ENCODE peak calls at places on chromosomes 12 and 14, in eight cellular contexts. One of them, this sample, is unnamed.

GRCh38 chr14:31336646-31337045 is 83.7 kb downstream of the HEATR5A start:
- DNase-seq in GM10248: no peak
- DNase-seq in keratinocyte: no peak
- DNase-seq in mucosa of descending colon: no peak
- DNase-seq in thoracic aorta: no peak
- DNase-seq in H9: no peak
- DNase-seq in left lung: no peak
- DNase-seq in BE2C: no peak
- DNase-seq in this sample: no peak

GRCh38 chr14:90815817-90816662 is at the start of gene TTC7B:
- DNase-seq in H9: peak
- DNase-seq in thoracic aorta: no peak
- DNase-seq in BE2C: peak
- DNase-seq in left lung: no peak
- DNase-seq in mucosa of descending colon: no peak
- DNase-seq in GM10248: peak
- DNase-seq in keratinocyte: no peak
- DNase-seq in this sample: peak

GRCh38 chr12:113129664-113130456 is 5.7 kb downstream of the RASAL1 start:
- DNase-seq in thoracic aorta: no peak
- DNase-seq in GM10248: no peak
- DNase-seq in keratinocyte: no peak
- DNase-seq in left lung: no peak
- DNase-seq in BE2C: no peak
- DNase-seq in H9: no peak
- DNase-seq in mucosa of descending colon: no peak
- DNase-seq in this sample: no peak

GRCh38 chr12:109554761-109555160 is 18.5 kb downstream of the MMAB start:
- DNase-seq in H9: no peak
- DNase-seq in thoracic aorta: no peak
- DNase-seq in mucosa of descending colon: no peak
- DNase-seq in keratinocyte: no peak
- DNase-seq in GM10248: no peak
- DNase-seq in BE2C: no peak
- DNase-seq in left lung: no peak
- DNase-seq in this sample: no peak

GRCh38 chr14:68897559-68898160 is 81.4 kb downstream of the ACTN1 start:
- DNase-seq in left lung: no peak
- DNase-seq in mucosa of descending colon: no peak
- DNase-seq in GM10248: no peak
- DNase-seq in H9: no peak
- DNase-seq in keratinocyte: no peak
- DNase-seq in thoracic aorta: no peak
- DNase-seq in BE2C: no peak
- DNase-seq in this sample: no peak

GRCh38 chr14:99506269-99506668 is 25.1 kb downstream of the CCNK start:
- DNase-seq in GM10248: no peak
- DNase-seq in H9: no peak
- DNase-seq in left lung: no peak
- DNase-seq in thoracic aorta: no peak
- DNase-seq in BE2C: no peak
- DNase-seq in keratinocyte: no peak
- DNase-seq in mucosa of descending colon: no peak
- DNase-seq in this sample: no peak

GRCh38 chr12:90423965-90424364 is 531.0 kb downstream of the CCER1 start:
- DNase-seq in thoracic aorta: no peak
- DNase-seq in BE2C: no peak
- DNase-seq in keratinocyte: no peak
- DNase-seq in GM10248: no peak
- DNase-seq in H9: no peak
- DNase-seq in left lung: no peak
- DNase-seq in mucosa of descending colon: no peak
- DNase-seq in this sample: no peak

GRCh38 chr14:93984987-93985410 is 8.6 kb upstream of the ASB2 start:
- DNase-seq in thoracic aorta: no peak
- DNase-seq in keratinocyte: no peak
- DNase-seq in GM10248: no peak
- DNase-seq in BE2C: peak
- DNase-seq in H9: peak
- DNase-seq in left lung: no peak
- DNase-seq in mucosa of descending colon: no peak
- DNase-seq in this sample: no peak

GRCh38 chr14:35687335-35687939 is 121.7 kb downstream of the RALGAPA1 start:
- DNase-seq in mucosa of descending colon: no peak
- DNase-seq in GM10248: peak
- DNase-seq in left lung: no peak
- DNase-seq in BE2C: peak
- DNase-seq in H9: no peak
- DNase-seq in keratinocyte: no peak
- DNase-seq in thoracic aorta: no peak
- DNase-seq in this sample: peak

GRCh38 chr14:94509356-94509755 is at the start of gene SERPINA12:
- DNase-seq in H9: no peak
- DNase-seq in mucosa of descending colon: no peak
- DNase-seq in left lung: no peak
- DNase-seq in GM10248: no peak
- DNase-seq in keratinocyte: no peak
- DNase-seq in BE2C: no peak
- DNase-seq in thoracic aorta: no peak
- DNase-seq in this sample: no peak

GRCh38 chr12:27463826-27464554 is 17.5 kb downstream of the SMCO2 start:
- DNase-seq in BE2C: no peak
- DNase-seq in left lung: peak
- DNase-seq in mucosa of descending colon: peak
- DNase-seq in thoracic aorta: no peak
- DNase-seq in GM10248: no peak
- DNase-seq in keratinocyte: no peak
- DNase-seq in H9: no peak
- DNase-seq in this sample: peak

GRCh38 chr14:99240512-99241313 is 31.3 kb downstream of the BCL11B start:
- DNase-seq in thoracic aorta: no peak
- DNase-seq in keratinocyte: no peak
- DNase-seq in BE2C: no peak
- DNase-seq in H9: no peak
- DNase-seq in mucosa of descending colon: no peak
- DNase-seq in GM10248: no peak
- DNase-seq in left lung: no peak
- DNase-seq in this sample: no peak

GRCh38 chr12:131209082-131210070 is 255.7 kb downstream of the ADGRD1 start:
- DNase-seq in GM10248: no peak
- DNase-seq in mucosa of descending colon: no peak
- DNase-seq in H9: peak
- DNase-seq in keratinocyte: no peak
- DNase-seq in thoracic aorta: no peak
- DNase-seq in left lung: no peak
- DNase-seq in BE2C: no peak
- DNase-seq in this sample: peak

GRCh38 chr14:105498430-105499255 is 7.6 kb downstream of the TEDC1 start:
- DNase-seq in BE2C: peak
- DNase-seq in keratinocyte: no peak
- DNase-seq in H9: peak
- DNase-seq in GM10248: no peak
- DNase-seq in thoracic aorta: no peak
- DNase-seq in left lung: peak
- DNase-seq in mucosa of descending colon: peak
- DNase-seq in this sample: no peak

GRCh38 chr14:77290705-77291104 is 19.7 kb upstream of the NGB start:
- DNase-seq in left lung: no peak
- DNase-seq in mucosa of descending colon: no peak
- DNase-seq in GM10248: no peak
- DNase-seq in thoracic aorta: no peak
- DNase-seq in BE2C: no peak
- DNase-seq in keratinocyte: no peak
- DNase-seq in H9: no peak
- DNase-seq in this sample: no peak

GRCh38 chr12:57750561-57751431 is 1.3 kb downstream of the CDK4 start:
- DNase-seq in thoracic aorta: no peak
- DNase-seq in H9: no peak
- DNase-seq in keratinocyte: no peak
- DNase-seq in left lung: no peak
- DNase-seq in GM10248: no peak
- DNase-seq in mucosa of descending colon: no peak
- DNase-seq in BE2C: no peak
- DNase-seq in this sample: no peak

GRCh38 chr12:84046869-84047268 is 865.7 kb downstream of the SLC6A15 start:
- DNase-seq in keratinocyte: no peak
- DNase-seq in H9: no peak
- DNase-seq in mucosa of descending colon: no peak
- DNase-seq in BE2C: no peak
- DNase-seq in GM10248: no peak
- DNase-seq in left lung: no peak
- DNase-seq in thoracic aorta: no peak
- DNase-seq in this sample: no peak

GRCh38 chr12:31959701-31960391 is 631 bp downstream of the RESF1 start:
- DNase-seq in H9: no peak
- DNase-seq in keratinocyte: no peak
- DNase-seq in GM10248: peak
- DNase-seq in BE2C: peak
- DNase-seq in left lung: peak
- DNase-seq in mucosa of descending colon: peak
- DNase-seq in thoracic aorta: peak
- DNase-seq in this sample: peak

GRCh38 chr14:101191882-101192660 is 288.5 kb upstream of the RTL1 start:
- DNase-seq in left lung: peak
- DNase-seq in mucosa of descending colon: no peak
- DNase-seq in thoracic aorta: no peak
- DNase-seq in BE2C: no peak
- DNase-seq in H9: no peak
- DNase-seq in keratinocyte: no peak
- DNase-seq in GM10248: no peak
- DNase-seq in this sample: no peak

GRCh38 chr12:29191267-29191889 is 42.3 kb downstream of the FAR2 start:
- DNase-seq in thoracic aorta: no peak
- DNase-seq in keratinocyte: no peak
- DNase-seq in BE2C: no peak
- DNase-seq in GM10248: no peak
- DNase-seq in mucosa of descending colon: no peak
- DNase-seq in H9: no peak
- DNase-seq in left lung: no peak
- DNase-seq in this sample: no peak

DNA sequence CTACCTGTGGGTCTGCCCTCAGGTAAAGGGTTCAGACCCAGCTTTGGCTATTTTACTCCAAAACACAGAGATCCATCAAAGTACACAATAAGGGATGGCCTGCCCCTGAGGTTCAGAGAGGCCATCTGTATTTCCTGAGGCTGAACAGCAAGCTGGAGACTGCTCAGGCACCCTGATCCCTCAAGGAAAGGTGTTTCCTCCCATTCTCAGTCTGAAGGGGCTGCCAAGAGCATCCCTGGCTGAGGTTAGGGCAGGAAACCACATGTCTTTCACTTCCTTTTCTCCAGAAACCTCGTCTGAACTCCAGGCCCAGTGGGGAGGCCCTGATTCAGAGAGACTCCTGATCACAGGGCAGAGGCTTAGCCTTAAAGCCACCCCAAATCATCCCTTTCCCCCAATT is 1.5 kb downstream of the RILPL1 start:
- DNase-seq in BE2C: no peak
- DNase-seq in left lung: no peak
- DNase-seq in H9: no peak
- DNase-seq in thoracic aorta: no peak
- DNase-seq in mucosa of descending colon: no peak
- DNase-seq in GM10248: peak
- DNase-seq in keratinocyte: no peak
- DNase-seq in this sample: peak
- TF ChIP-seq CTCF in BE2C: no peak
- TF ChIP-seq CTCF in left lung: no peak
- TF ChIP-seq CTCF in H9: no peak
- TF ChIP-seq CTCF in thoracic aorta: no peak
- TF ChIP-seq CTCF in mucosa of descending colon: no peak
- TF ChIP-seq CTCF in GM10248: no peak
- TF ChIP-seq CTCF in keratinocyte: no peak
- TF ChIP-seq CTCF in this sample: no peak

GRCh38 chr14:85191986-85192385 is 338.0 kb upstream of the FLRT2 start:
- DNase-seq in BE2C: no peak
- DNase-seq in thoracic aorta: no peak
- DNase-seq in H9: no peak
- DNase-seq in GM10248: no peak
- DNase-seq in left lung: no peak
- DNase-seq in mucosa of descending colon: no peak
- DNase-seq in keratinocyte: no peak
- DNase-seq in this sample: no peak
- TF ChIP-seq CTCF in BE2C: no peak
- TF ChIP-seq CTCF in thoracic aorta: no peak
- TF ChIP-seq CTCF in H9: no peak
- TF ChIP-seq CTCF in GM10248: no peak
- TF ChIP-seq CTCF in left lung: no peak
- TF ChIP-seq CTCF in mucosa of descending colon: no peak
- TF ChIP-seq CTCF in keratinocyte: no peak
- TF ChIP-seq CTCF in this sample: no peak

GRCh38 chr12:12812163-12812562 is 983 bp upstream of the DDX47 start:
- DNase-seq in H9: no peak
- DNase-seq in mucosa of descending colon: no peak
- DNase-seq in BE2C: no peak
- DNase-seq in left lung: no peak
- DNase-seq in thoracic aorta: no peak
- DNase-seq in keratinocyte: no peak
- DNase-seq in GM10248: no peak
- DNase-seq in this sample: no peak
- TF ChIP-seq CTCF in H9: no peak
- TF ChIP-seq CTCF in mucosa of descending colon: no peak
- TF ChIP-seq CTCF in BE2C: no peak
- TF ChIP-seq CTCF in left lung: no peak
- TF ChIP-seq CTCF in thoracic aorta: no peak
- TF ChIP-seq CTCF in keratinocyte: peak
- TF ChIP-seq CTCF in GM10248: no peak
- TF ChIP-seq CTCF in this sample: no peak

GRCh38 chr12:107081778-107082177 is 11.6 kb downstream of the CRY1 start:
- DNase-seq in keratinocyte: no peak
- DNase-seq in GM10248: no peak
- DNase-seq in thoracic aorta: no peak
- DNase-seq in BE2C: no peak
- DNase-seq in left lung: no peak
- DNase-seq in H9: no peak
- DNase-seq in mucosa of descending colon: no peak
- DNase-seq in this sample: no peak

DNA sequence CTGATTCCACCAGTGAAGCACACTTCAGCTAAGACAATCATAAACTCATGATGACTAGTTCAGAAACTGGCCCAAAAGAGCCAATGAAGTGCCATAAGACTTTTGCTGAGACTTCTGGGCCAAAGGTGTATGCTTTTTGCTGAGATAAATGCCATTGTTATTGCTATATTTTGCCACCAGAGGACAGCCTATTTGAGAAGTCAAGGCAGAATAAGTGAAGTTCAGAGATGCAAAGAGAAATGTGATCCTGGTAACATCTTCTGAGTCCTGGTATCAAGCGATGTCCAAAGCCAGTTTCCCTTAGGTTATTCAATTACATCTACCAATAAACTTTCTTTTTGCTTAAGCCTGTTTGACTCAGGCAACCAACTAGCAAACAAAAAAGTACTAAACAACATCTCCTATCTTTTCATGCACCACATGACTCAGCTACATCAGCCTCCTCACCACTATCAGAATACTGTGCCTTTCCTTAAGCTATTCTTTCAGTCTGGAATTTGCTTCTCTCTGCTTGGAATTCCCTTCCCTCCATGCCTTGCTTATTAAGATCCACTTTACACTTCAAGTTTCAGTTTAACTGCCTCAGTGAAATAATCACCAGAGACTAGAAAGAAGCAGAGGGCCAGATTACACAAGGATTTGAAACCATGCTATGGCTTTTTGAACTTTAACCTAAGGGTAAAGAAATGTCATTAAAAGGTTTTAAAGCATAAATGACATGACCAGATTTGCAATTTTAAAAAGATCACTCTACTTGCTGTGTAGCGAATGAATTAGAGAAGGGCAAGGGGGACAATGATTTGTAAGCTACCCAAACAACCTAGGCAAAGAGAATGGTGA is 14.0 kb downstream of the CRY1 start:
- DNase-seq in GM10248: no peak
- DNase-seq in mucosa of descending colon: no peak
- DNase-seq in thoracic aorta: no peak
- DNase-seq in H9: no peak
- DNase-seq in left lung: no peak
- DNase-seq in BE2C: no peak
- DNase-seq in keratinocyte: no peak
- DNase-seq in this sample: no peak
- TF ChIP-seq CTCF in GM10248: peak
- TF ChIP-seq CTCF in mucosa of descending colon: no peak
- TF ChIP-seq CTCF in thoracic aorta: no peak
- TF ChIP-seq CTCF in H9: peak
- TF ChIP-seq CTCF in left lung: peak
- TF ChIP-seq CTCF in BE2C: peak
- TF ChIP-seq CTCF in keratinocyte: peak
- TF ChIP-seq CTCF in this sample: peak

This sample was measured in activated CD8-positive, alpha-beta T cell treated with anti-CD3 and anti-CD28 coated beads for 36 hours.